ENCODE peak calls at places on chromosomes 6 and 20, in six cellular contexts. I is K562, Y is H1, M is HepG2, G is endothelial cell of umbilical vein, J is WTC11. E is an unnamed sample.

GRCh38 chr20:48794360-48794759 is 33.4 kb downstream of the PREX1 start:
- DNase-seq in I (no peak), Y (no peak), M (no peak), G (no peak), J (peak; percentile 50), E (no peak)

GRCh38 chr6:144362042-144363018 is 77.2 kb downstream of the UTRN start:
- DNase-seq in I (no peak), Y (no peak), M (peak; percentile 48), G (peak; percentile 96), J (no peak), E (no peak)

GRCh38 chr20:60326821-60327220 is 368.6 kb downstream of the CDH26 start:
- DNase-seq in I (no peak), Y (no peak), M (no peak), G (no peak), J (no peak), E (no peak)

GRCh38 chr6:77740380-77740779 is 87.5 kb downstream of the MEI4 start:
- DNase-seq in I (peak; percentile 15), Y (no peak), M (peak; percentile 18), G (peak; percentile 36), J (no peak), E (peak; percentile 3)

GRCh38 chr20:6855806-6856205 is 88.3 kb downstream of the BMP2 start:
- DNase-seq in I (no peak), Y (no peak), M (no peak), G (no peak), J (no peak), E (no peak)

GRCh38 chr6:36679043-36679821 is 718 bp downstream of the CDKN1A start:
- DNase-seq in I (peak; percentile 64), Y (no peak), M (peak; percentile 50), G (peak; percentile 71), J (peak; percentile 44), E (no peak)

GRCh38 chr6:7617954-7618764 is 28.2 kb downstream of the SNRNP48 start:
- DNase-seq in I (no peak), Y (no peak), M (no peak), G (no peak), J (no peak), E (no peak)

GRCh38 chr6:163837681-163838431 is 423.3 kb downstream of the QKI start:
- DNase-seq in I (no peak), Y (no peak), M (no peak), G (no peak), J (no peak), E (no peak)

GRCh38 chr20:24632581-24632980 is 163.2 kb downstream of the SYNDIG1 start:
- DNase-seq in I (no peak), Y (no peak), M (no peak), G (no peak), J (no peak), E (no peak)

GRCh38 chr6:151299009-151299408 is 59.2 kb downstream of the AKAP12 start:
- DNase-seq in I (no peak), Y (no peak), M (no peak), G (no peak), J (no peak), E (no peak)

GRCh38 chr6:137550527-137550926 is 56.3 kb upstream of the OLIG3 start:
- DNase-seq in I (no peak), Y (no peak), M (no peak), G (no peak), J (no peak), E (no peak)

GRCh38 chr6:24721461-24722215 is 2.7 kb upstream of the C6orf62 start:
- DNase-seq in I (peak; percentile 80), Y (no peak), M (no peak), G (no peak), J (no peak), E (no peak)
- TF ChIP-seq JUN in I (peak; percentile 53), Y (no peak), M (no peak), G (no peak), J (no peak), E (peak; percentile 54)

GRCh38 chr20:44861547-44862006 is 23.9 kb upstream of the YWHAB start:
- DNase-seq in I (no peak), Y (no peak), M (no peak), G (peak; percentile 17), J (no peak), E (no peak)
- TF ChIP-seq JUN in I (no peak), Y (no peak), M (no peak), G (no peak), J (no peak), E (no peak)

GRCh38 chr20:31606928-31607639 is 2.0 kb downstream of the ID1 start:
- DNase-seq in I (peak; percentile 80), Y (no peak), M (peak; percentile 99), G (peak; percentile 60), J (no peak), E (peak; percentile 93)
- TF ChIP-seq JUN in I (no peak), Y (no peak), M (peak; percentile 37), G (no peak), J (no peak), E (peak; percentile 99)

DNA sequence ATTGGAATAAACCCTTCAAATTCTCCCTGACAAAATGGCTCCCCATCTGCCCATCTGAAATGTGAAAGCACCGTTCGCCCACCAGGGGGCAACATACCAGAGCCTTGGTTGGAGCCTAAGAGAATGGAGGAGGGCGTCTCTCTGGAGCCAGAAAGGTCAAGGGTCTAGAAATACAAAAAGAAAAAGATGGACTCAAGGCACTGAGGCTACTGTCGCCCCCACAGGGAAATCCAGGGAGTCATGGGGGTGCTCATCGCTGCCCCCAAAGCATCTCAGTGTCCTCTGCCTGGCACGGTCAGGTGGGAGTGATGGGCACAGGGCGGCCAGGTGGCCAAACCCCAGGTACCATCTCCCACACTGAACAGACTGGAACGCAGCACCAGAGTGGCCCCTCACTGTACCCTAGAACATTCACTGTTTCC is 136.3 kb downstream of the ZMYND8 start:
- DNase-seq in I (peak; percentile 51), Y (no peak), M (peak; percentile 61), G (peak; percentile 32), J (peak; percentile 67), E (peak; percentile 49)
- TF ChIP-seq JUN in I (no peak), Y (no peak), M (no peak), G (no peak), J (no peak), E (no peak)

GRCh38 chr20:50858525-50858924 is 63.7 kb downstream of the BCAS4 start:
- DNase-seq in I (no peak), Y (no peak), M (no peak), G (no peak), J (no peak), E (no peak)
- TF ChIP-seq JUN in I (no peak), Y (no peak), M (no peak), G (no peak), J (no peak), E (no peak)

GRCh38 chr6:141988954-141989705 is 143.6 kb upstream of the GJE1 start:
- DNase-seq in I (peak; percentile 23), Y (peak; percentile 25), M (peak; percentile 65), G (peak; percentile 71), J (peak; percentile 45), E (peak; percentile 20)
- TF ChIP-seq JUN in I (no peak), Y (no peak), M (no peak), G (no peak), J (no peak), E (no peak)